ENCODE peak calls at places on chromosome X, in five cellular contexts. F, B, U, W and Y are unnamed samples.

GRCh38 chrX:39854772-39855747 is 242.7 kb downstream of the BCOR start:
- DNase-seq in W (no peak), U (peak; percentile 57), B (no peak), F (no peak), Y (no peak)

GRCh38 chrX:130575831-130576404 is 174.1 kb downstream of the RBMX2 start:
- DNase-seq in W (peak; percentile 28), B (peak; percentile 38), F (peak; percentile 35), U (peak; percentile 31), Y (no peak)

GRCh38 chrX:45515262-45516215 is 314.9 kb upstream of the DIPK2B start:
- DNase-seq in B (peak; percentile 42), W (peak; percentile 37), U (no peak), F (peak; percentile 67), Y (peak; percentile 70)

GRCh38 chrX:53261573-53261972 is 19.8 kb downstream of the IQSEC2 start:
- DNase-seq in B (no peak), U (peak; percentile 6), W (no peak), F (no peak), Y (no peak)

GRCh38 chrX:9700555-9700954 is 65.1 kb downstream of the GPR143 start:
- DNase-seq in W (no peak), F (no peak), U (no peak), B (no peak), Y (peak; percentile 28)

GRCh38 chrX:40651620-40652223 is 4.4 kb upstream of the CXorf38 start:
- DNase-seq in U (peak; percentile 73), W (peak; percentile 67), B (peak; percentile 77), F (peak; percentile 61), Y (no peak)

GRCh38 chrX:9897761-9898161 is 69.4 kb upstream of the CLDN34 start:
- DNase-seq in B (peak; percentile 5), W (no peak), F (no peak), U (no peak), Y (no peak)

GRCh38 chrX:56385960-56386359 is 153.8 kb downstream of the KLF8 start:
- DNase-seq in W (no peak), B (no peak), U (no peak), F (no peak), Y (no peak)

GRCh38 chrX:291411-291901 is 10.3 kb downstream of the PLCXD1 start:
- DNase-seq in W (no peak), B (no peak), U (no peak), F (no peak), Y (peak; percentile 68)

GRCh38 chrX:19303216-19303880 is 40.4 kb upstream of the PDHA1 start:
- DNase-seq in W (no peak), B (no peak), U (no peak), F (no peak), Y (no peak)

GRCh38 chrX:20409991-20410390 is 143.3 kb upstream of the RPS6KA3 start:
- DNase-seq in F (no peak), W (no peak), B (no peak), U (no peak), Y (no peak)

GRCh38 chrX:21990812-21991211 is 41.3 kb upstream of the PHEX start:
- DNase-seq in B (no peak), U (no peak), F (no peak), W (no peak), Y (no peak)

GRCh38 chrX:73962948-73963347 is 341.0 kb upstream of the ZCCHC13 start:
- DNase-seq in W (no peak), B (no peak), F (no peak), U (no peak), Y (no peak)

GRCh38 chrX:94107981-94108380 is 434.0 kb downstream of the FAM133A start:
- DNase-seq in B (no peak), F (no peak), U (no peak), W (no peak), Y (no peak)

GRCh38 chrX:100410901-100411801 is 1.1 kb upstream of the PCDH19 start:
- DNase-seq in B (no peak), W (peak; percentile 20), F (peak; percentile 7), U (no peak), Y (peak; percentile 68)

GRCh38 chrX:136810493-136810892 is 29.8 kb upstream of the ARHGEF6 start:
- DNase-seq in B (no peak), W (no peak), F (no peak), U (no peak), Y (no peak)

GRCh38 chrX:17465201-17465600 is 90.2 kb downstream of the NHS start:
- DNase-seq in B (no peak), W (no peak), F (no peak), U (no peak), Y (no peak)

GRCh38 chrX:110600745-110601310 is 194.8 kb downstream of the CHRDL1 start:
- DNase-seq in W (no peak), U (no peak), F (no peak), B (no peak), Y (no peak)

GRCh38 chrX:40479777-40480318 is 100.9 kb upstream of the ATP6AP2 start:
- DNase-seq in W (no peak), F (no peak), B (no peak), U (no peak), Y (no peak)

GRCh38 chrX:30957753-30958152 is 68.7 kb upstream of the TAB3 start:
- DNase-seq in W (no peak), B (no peak), U (no peak), F (no peak), Y (no peak)

GRCh38 chrX:124280294-124280902 is 52.1 kb upstream of the TEX13D start:
- DNase-seq in U (no peak), W (no peak), B (no peak), F (no peak), Y (no peak)

GRCh38 chrX:45840411-45840950 is 639.8 kb upstream of the DIPK2B start:
- DNase-seq in F (peak; percentile 0), W (no peak), B (no peak), U (no peak), Y (no peak)

GRCh38 chrX:136866337-136867095 is 14.0 kb downstream of the RBMX start:
- DNase-seq in B (no peak), U (no peak), F (no peak), W (no peak), Y (no peak)

GRCh38 chrX:68808686-68809357 is 20.0 kb upstream of the EFNB1 start:
- DNase-seq in B (no peak), U (no peak), F (no peak), W (no peak), Y (no peak)

GRCh38 chrX:139909716-139910115 is 23.1 kb downstream of the ATP11C start:
- DNase-seq in B (no peak), F (no peak), W (no peak), U (no peak), Y (no peak)

GRCh38 chrX:34528081-34528480 is 129.0 kb downstream of the TMEM47 start:
- DNase-seq in F (peak; percentile 24), U (no peak), B (no peak), W (no peak), Y (no peak)

GRCh38 chrX:115344885-115345653 is 55.6 kb downstream of the LUZP4 start:
- DNase-seq in F (peak; percentile 94), U (no peak), W (peak; percentile 85), B (peak; percentile 65), Y (peak; percentile 94)

GRCh38 chrX:63561425-63561824 is 210.3 kb upstream of the SPIN4 start:
- DNase-seq in B (no peak), W (no peak), F (peak; percentile 15), U (no peak), Y (no peak)

GRCh38 chrX:102672876-102673275 is 21.6 kb downstream of the GPRASP1 start:
- DNase-seq in B (no peak), W (no peak), U (no peak), F (no peak), Y (no peak)

GRCh38 chrX:133983974-133984578 is 1.3 kb downstream of the GPC3 start:
- DNase-seq in W (no peak), F (no peak), U (no peak), B (no peak), Y (peak; percentile 69)

GRCh38 chrX:130994671-130995070 is 63.5 kb upstream of the ARHGAP36 start:
- DNase-seq in W (no peak), F (peak; percentile 5), B (no peak), U (peak; percentile 22), Y (no peak)

GRCh38 chrX:15956684-15957083 is 102.1 kb upstream of the AP1S2 start:
- DNase-seq in U (no peak), W (no peak), F (no peak), B (no peak), Y (no peak)

GRCh38 chrX:108537005-108537404 is 97.4 kb downstream of the COL4A5 start:
- DNase-seq in U (peak; percentile 24), B (no peak), F (peak; percentile 47), W (no peak), Y (no peak)
- TF ChIP-seq CTCF in U (peak; percentile 74), B (peak; percentile 74), F (peak; percentile 29), W (no peak), Y (peak; percentile 55)

GRCh38 chrX:145464650-145465049 is 217.3 kb downstream of the SPANXN1 start:
- DNase-seq in B (no peak), U (no peak), F (no peak), W (no peak), Y (no peak)
- H3K4me3 ChIP-seq in B (no peak overlapping the region), U (no peak overlapping the region), F (no peak overlapping the region), W (no peak overlapping the region), Y (no peak overlapping the region)

DNA sequence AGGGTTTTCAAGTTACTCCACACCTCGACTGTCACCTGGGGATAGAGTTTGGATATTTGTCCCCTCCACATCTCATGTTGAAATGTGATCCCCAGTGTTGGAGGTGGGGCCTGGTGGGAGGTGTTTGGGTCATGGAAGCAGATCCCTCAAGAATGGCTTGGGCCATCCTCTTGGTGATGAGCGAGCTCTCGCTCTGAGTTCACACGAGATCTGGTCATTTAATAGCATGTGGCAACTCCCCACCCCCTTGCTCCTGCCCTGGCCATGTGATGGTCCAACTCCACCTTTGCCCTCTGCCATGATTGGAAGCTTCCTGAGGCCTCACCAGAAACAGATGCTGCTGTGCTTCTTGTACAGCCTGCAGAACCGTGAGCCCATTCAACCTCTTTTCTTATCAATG is 8.3 kb downstream of the CTAG1A start:
- DNase-seq in B (no peak), F (no peak), U (no peak), W (no peak), Y (no peak)
- TF ChIP-seq CTCF in B (no peak), F (no peak), U (no peak), W (no peak), Y (no peak)

GRCh38 chrX:125621588-125621927 is 301.9 kb downstream of the TEX13C start:
- DNase-seq in B (no peak), U (no peak), W (no peak), F (no peak), Y (no peak)
- H3K4me3 ChIP-seq in B (no peak overlapping the region), U (no peak overlapping the region), W (no peak overlapping the region), F (no peak overlapping the region), Y (no peak overlapping the region)

DNA sequence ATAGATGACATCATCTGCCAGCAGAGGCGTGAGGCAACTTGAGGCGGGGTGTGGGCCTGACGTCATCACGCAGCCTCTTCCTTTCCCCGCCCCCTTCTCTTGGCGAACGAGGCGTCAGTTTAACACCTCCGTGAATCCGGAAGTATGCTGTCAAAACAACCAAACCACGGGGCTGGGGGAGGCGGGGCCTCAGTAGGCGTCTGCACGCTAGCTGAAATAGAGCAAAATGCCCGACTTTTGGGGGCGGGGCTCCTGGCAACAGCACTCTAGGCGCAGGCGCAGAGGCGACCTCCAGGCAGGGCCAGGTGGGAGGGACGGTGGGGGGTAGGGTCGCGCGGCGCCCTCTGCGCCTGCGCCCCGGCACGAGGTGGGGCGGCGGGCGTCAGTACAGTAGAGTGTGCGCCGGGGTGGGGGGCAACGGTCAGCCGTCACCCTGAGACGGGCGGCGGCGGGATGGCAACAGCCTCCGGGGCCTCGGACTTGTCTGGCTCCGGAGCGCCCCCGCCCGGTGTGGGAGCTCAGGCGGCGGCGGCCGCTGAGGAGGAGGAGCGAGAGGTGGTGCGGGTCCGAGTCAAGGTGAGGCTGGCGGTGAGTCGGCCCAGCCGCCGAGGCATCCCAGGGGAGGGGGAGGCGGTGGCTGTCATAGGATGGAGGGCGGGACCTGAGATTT is at the start of gene TBC1D25:
- DNase-seq in B (peak; percentile 97), U (peak; percentile 98), F (peak; percentile 97), W (peak; percentile 96), Y (peak; percentile 99)
- TF ChIP-seq CTCF in B (peak; percentile 15), U (peak; percentile 66), F (peak; percentile 23), W (no peak), Y (peak; percentile 4)